ENCODE peak calls at places on chromosomes 13 and 19, in five cellular contexts. Q is choroid plexus epithelial cell; G is CD4-positive, alpha-beta T cell; S is nephron progenitor cell; N is K562. J is an unnamed sample.

GRCh38 chr19:50790898-50791562 is 815 bp downstream of the ACP4 start:
- DNase-seq in Q (no peak), G (no peak), S (no peak), N (no peak), J (no peak)

GRCh38 chr19:44207126-44207803 is 5.1 kb upstream of the ZNF227 start:
- DNase-seq in Q (peak), G (peak), S (peak), N (peak), J (peak)

GRCh38 chr13:43924549-43925245 is 45.0 kb downstream of the LACC1 start:
- DNase-seq in Q (no peak), G (no peak), S (no peak), N (no peak), J (no peak)

GRCh38 chr19:54461201-54462071 is 2.1 kb downstream of the LENG9 start:
- DNase-seq in Q (peak), G (no peak), S (no peak), N (no peak), J (no peak)

GRCh38 chr13:113785051-113786010 is 26.3 kb downstream of the TMEM255B start:
- DNase-seq in Q (peak), G (no peak), S (no peak), N (no peak), J (peak)

GRCh38 chr19:35120492-35120891 is 4.9 kb downstream of the FXYD3 start:
- DNase-seq in Q (peak), G (no peak), S (no peak), N (no peak), J (peak)

GRCh38 chr19:51338563-51339312 is 3.2 kb downstream of the VSIG10L start:
- DNase-seq in Q (peak), G (peak), S (peak), N (peak), J (peak)

GRCh38 chr13:47334173-47334572 is 437.3 kb upstream of the HTR2A start:
- DNase-seq in Q (peak), G (no peak), S (no peak), N (no peak), J (peak)

GRCh38 chr19:6216996-6217751 is 62.6 kb downstream of the MLLT1 start:
- DNase-seq in Q (peak), G (no peak), S (peak), N (peak), J (no peak)

GRCh38 chr13:20446405-20446804 is 79.3 kb downstream of the CRYL1 start:
- DNase-seq in Q (no peak), G (no peak), S (no peak), N (no peak), J (no peak)

GRCh38 chr13:77521194-77521593 is 14.3 kb upstream of the SCEL start:
- DNase-seq in Q (peak), G (no peak), S (no peak), N (no peak), J (peak)

GRCh38 chr19:8505680-8506401 is 3.4 kb upstream of the PRAM1 start:
- DNase-seq in Q (peak), G (peak), S (peak), N (peak), J (peak)
- TF ChIP-seq CTCF in Q (peak), G (peak), S (peak), N (peak), J (peak)

GRCh38 chr19:40398417-40399056 is 8.6 kb upstream of the HIPK4 start:
- DNase-seq in Q (peak), G (peak), S (peak), N (peak), J (no peak)

GRCh38 chr19:40407714-40408600 is 5.2 kb downstream of the PRX start:
- DNase-seq in Q (no peak), G (no peak), S (no peak), N (peak), J (no peak)

GRCh38 chr19:40400521-40400920 is 10.5 kb upstream of the HIPK4 start:
- DNase-seq in Q (no peak), G (no peak), S (no peak), N (no peak), J (no peak)

GRCh38 chr19:40397568-40397906 is 7.6 kb upstream of the HIPK4 start:
- DNase-seq in Q (no peak), G (no peak), S (no peak), N (no peak), J (no peak)

GRCh38 chr19:40403262-40403984 is 9.8 kb downstream of the PRX start:
- DNase-seq in Q (peak), G (peak), S (peak), N (peak), J (peak)
- TF ChIP-seq CTCF in Q (peak), G (no peak), S (no peak), N (no peak), J (peak)

DNA sequence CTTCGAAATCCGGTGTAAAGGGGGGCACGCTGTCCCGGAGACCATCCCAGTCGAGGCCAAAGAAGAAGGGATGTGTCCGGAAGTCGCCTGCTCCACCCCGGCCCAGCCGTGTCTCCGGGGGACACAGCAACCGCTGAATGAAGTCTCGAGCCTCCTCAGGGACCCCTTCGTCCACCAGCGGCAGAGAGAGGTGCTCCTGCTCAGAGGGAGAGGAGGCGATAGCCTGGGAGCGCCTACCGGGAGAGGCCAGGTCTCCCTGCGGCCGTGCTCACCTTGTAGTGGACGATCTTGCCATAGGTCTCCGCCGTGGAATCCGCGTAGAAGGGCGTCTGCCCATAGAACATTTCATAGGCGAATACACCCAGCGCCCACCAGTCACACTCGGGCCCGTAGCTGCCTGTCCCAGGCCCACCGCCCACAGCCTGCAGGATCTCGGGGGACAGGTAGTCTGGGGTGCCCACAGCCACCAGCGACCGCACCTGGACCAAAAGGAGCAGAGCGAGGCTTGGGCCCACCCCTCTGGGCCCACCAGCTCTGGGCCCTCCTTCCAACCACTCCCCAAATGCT is 4.8 kb downstream of the DMPK start:
- DNase-seq in Q (no peak), G (no peak), S (no peak), N (no peak), J (no peak)
- TF ChIP-seq CTCF in Q (no peak), G (no peak), S (no peak), N (no peak), J (no peak)

GRCh38 chr19:15418588-15419412 is at the start of gene AKAP8L:
- DNase-seq in Q (peak), G (peak), S (peak), N (peak), J (peak)
- TF ChIP-seq CTCF in Q (peak), G (peak), S (peak), N (peak), J (peak)